ENCODE peak calls at places on chromosomes 4 and X, in five cellular contexts. W is osteoblast, Y is HCT116, K is endothelial cell of umbilical vein, M is right lobe of liver. D is an unnamed sample.
A peak's percentile ranks its signal among the peaks of the same experiment; 100 is the strongest.

GRCh38 chrX:72061091-72061490 is 70.6 kb downstream of the RTL5 start:
- DNase-seq in M (no peak), Y (no peak), K (peak; percentile 50), W (no peak), D (no peak)

GRCh38 chr4:134780244-134780643 is 578.7 kb upstream of the PABPC4L start:
- DNase-seq in W (no peak), K (no peak), Y (no peak), M (no peak), D (no peak)

GRCh38 chrX:136028383-136028984 is 43.2 kb downstream of the SLC9A6 start:
- DNase-seq in M (no peak), Y (peak; percentile 21), K (peak; percentile 67), W (no peak), D (no peak)

GRCh38 chr4:101865501-101866062 is 75.1 kb downstream of the BANK1 start:
- DNase-seq in M (no peak), K (no peak), W (peak; percentile 41), Y (no peak), D (no peak)

GRCh38 chr4:45147866-45148265 is 421.5 kb upstream of the GNPDA2 start:
- DNase-seq in M (no peak), W (no peak), K (no peak), Y (no peak), D (no peak)

GRCh38 chr4:15868065-15868464 is 70.5 kb downstream of the FGFBP1 start:
- DNase-seq in M (no peak), Y (no peak), W (no peak), K (no peak), D (no peak)

GRCh38 chr4:23981328-23981727 is 91.5 kb upstream of the PPARGC1A start:
- DNase-seq in K (no peak), M (no peak), W (no peak), Y (no peak), D (no peak)

GRCh38 chrX:151402719-151403390 is 5.8 kb downstream of the VMA21 start:
- DNase-seq in M (peak; percentile 73), Y (no peak), W (no peak), K (no peak), D (peak; percentile 42)

GRCh38 chrX:65745992-65746391 is 78.5 kb downstream of the MSN start:
- DNase-seq in W (no peak), M (no peak), K (no peak), Y (no peak), D (no peak)

GRCh38 chr4:187602339-187603092 is 393.1 kb upstream of the ZFP42 start:
- DNase-seq in W (no peak), K (peak; percentile 77), Y (no peak), M (no peak), D (no peak)

GRCh38 chrX:70264784-70265183 is 3.4 kb upstream of the ARR3 start:
- DNase-seq in W (no peak), M (no peak), Y (no peak), K (no peak), D (no peak)

GRCh38 chr4:7649411-7649740 is 214.6 kb upstream of the PSAPL1 start:
- DNase-seq in Y (no peak), W (no peak), K (no peak), M (peak; percentile 43), D (peak; percentile 40)

GRCh38 chrX:21975827-21976226 is 35.3 kb downstream of the SMS start:
- DNase-seq in Y (no peak), K (peak; percentile 61), W (peak; percentile 32), M (no peak), D (no peak)

GRCh38 chr4:177441061-177441802 is 1.0 kb downstream of the AGA start:
- DNase-seq in W (peak; percentile 62), M (no peak), K (no peak), Y (no peak), D (peak; percentile 55)

GRCh38 chrX:108270280-108270679 is 167.9 kb downstream of the COL4A6 start:
- DNase-seq in K (no peak), M (no peak), Y (no peak), W (no peak), D (no peak)

GRCh38 chr4:164596927-164597326 is 157.0 kb upstream of the SMIM31 start:
- DNase-seq in W (no peak), Y (no peak), K (no peak), M (no peak), D (no peak)

GRCh38 chrX:3589474-3589873 is 124.0 kb downstream of the PRKX start:
- DNase-seq in K (no peak), M (no peak), Y (no peak), W (peak; percentile 11), D (no peak)

GRCh38 chr4:2673157-2673556 is 83.0 kb downstream of the TNIP2 start:
- DNase-seq in W (no peak), K (peak; percentile 13), M (no peak), Y (no peak), D (no peak)
- TF ChIP-seq CTCF in W (peak; percentile 52), K (peak; percentile 31), M (peak; percentile 29), Y (peak; percentile 47), D (no peak)

GRCh38 chr4:184384810-184385557 is 89.4 kb downstream of the IRF2 start:
- DNase-seq in K (no peak), M (no peak), W (no peak), Y (no peak), D (no peak)

GRCh38 chr4:184385705-184386141 is 88.6 kb downstream of the IRF2 start:
- DNase-seq in K (peak; percentile 69), Y (no peak), M (no peak), W (no peak), D (no peak)

GRCh38 chr4:184382189-184382846 is 92.0 kb downstream of the IRF2 start:
- DNase-seq in K (peak; percentile 44), Y (no peak), M (no peak), W (no peak), D (no peak)

GRCh38 chr4:184383497-184384055 is 90.8 kb downstream of the IRF2 start:
- DNase-seq in W (peak; percentile 90), Y (peak; percentile 24), M (no peak), K (peak; percentile 89), D (no peak)

DNA sequence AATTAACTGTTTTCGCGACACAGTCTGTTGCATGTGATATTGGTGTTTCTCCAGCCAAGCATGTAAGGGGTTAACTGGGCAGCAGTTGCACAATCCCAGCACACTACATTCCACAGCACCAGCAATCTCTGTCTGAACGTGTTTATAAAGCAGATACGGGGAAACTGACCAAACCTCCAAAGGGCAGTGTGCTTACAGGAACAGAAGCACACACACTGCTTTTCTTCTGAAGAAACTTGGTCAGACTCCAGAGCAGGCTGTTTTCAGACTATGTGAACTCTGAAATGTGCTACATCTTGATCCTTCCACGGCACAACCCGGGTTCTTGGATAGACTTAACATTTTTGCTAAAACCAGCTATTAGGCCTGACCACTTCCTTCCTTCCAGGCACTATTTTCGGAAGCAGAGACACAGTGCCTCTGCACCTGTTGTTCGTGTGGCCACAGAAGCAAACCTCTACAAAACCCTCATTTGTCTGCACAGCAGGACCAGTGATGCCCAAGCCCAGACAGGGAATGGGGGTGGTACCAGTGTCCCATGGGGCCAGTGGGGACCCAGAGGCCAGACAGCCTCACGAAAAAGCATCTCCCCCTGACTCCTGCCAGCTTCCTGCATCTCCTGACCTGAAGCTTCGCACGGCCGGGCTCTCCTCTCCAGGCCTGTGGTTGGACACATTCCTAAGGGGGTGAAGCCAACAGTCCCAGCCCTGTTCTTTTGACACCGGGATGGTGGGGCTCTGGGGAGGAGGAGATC is 90.1 kb downstream of the IRF2 start:
- DNase-seq in W (no peak), Y (no peak), K (peak; percentile 74), M (no peak), D (no peak)
- H3K4me1 ChIP-seq in W (peaks cover 29% of the 10 kb centered on the region), Y (peaks cover 16% of the 10 kb centered on the region), K (peaks cover 52% of the 10 kb centered on the region), M (peaks cover 7% of the 10 kb centered on the region), D (peaks cover 48% of the 10 kb centered on the region)

GRCh38 chr4:173560896-173561295 is 30.9 kb upstream of the HAND2 start:
- DNase-seq in W (no peak), M (no peak), Y (no peak), K (no peak), D (no peak)
- H3K27me3 ChIP-seq in W (no peaks in the 10 kb centered on the region), M (no peaks in the 10 kb centered on the region), Y (peaks cover 5% of the 10 kb centered on the region), K (no peaks in the 10 kb centered on the region), D (no peaks in the 10 kb centered on the region)

DNA sequence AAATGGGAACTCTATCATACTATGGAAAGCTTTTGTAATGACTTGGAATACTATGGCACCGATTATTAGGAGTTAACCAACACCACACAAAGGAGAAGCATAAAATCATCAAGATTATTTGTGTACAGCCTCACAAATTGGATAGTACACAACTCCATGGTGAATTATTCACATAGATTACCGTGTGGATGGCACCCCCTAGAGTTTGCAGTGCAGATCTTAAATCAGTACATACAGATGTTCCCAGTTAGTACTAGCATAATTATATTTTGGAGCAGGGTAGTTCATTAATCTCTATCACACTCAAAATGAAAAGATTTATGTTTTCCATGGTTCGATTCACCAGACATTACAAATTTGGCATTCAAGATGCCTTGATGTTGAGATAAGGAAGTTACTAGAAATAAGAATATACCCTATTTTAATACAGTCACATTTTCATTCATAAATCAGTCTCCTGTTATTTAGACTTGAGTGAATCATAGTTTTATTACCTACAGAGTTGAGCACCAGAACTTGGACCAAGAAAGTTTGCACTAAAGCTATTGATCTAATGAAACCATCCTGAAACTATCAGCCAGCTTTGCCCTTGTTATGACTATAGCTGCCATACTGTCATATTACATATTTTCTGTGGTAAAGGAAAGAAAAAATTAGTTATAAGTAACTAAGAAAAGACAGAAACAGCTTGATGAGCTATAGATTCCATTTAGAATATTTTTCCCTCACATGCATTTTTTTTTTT is 531.8 kb downstream of the GLUD2 start:
- DNase-seq in M (no peak), K (peak; percentile 1), W (no peak), Y (peak; percentile 15), D (no peak)
- TF ChIP-seq CTCF in M (peak; percentile 51), K (no peak), W (peak; percentile 18), Y (peak; percentile 39), D (peak; percentile 20)